ENCODE peak calls at places on chromosomes 11 and 22, in nine cellular contexts. L is SK-N-SH; G is T-helper 1 cell; J is neuronal stem cell; F is NCI-H345; I is endothelial cell; P is kidney; Z is cardiac septum; M is activated CD4-positive, alpha-beta T cell treated with anti-CD3 and anti-CD28 coated beads for 1 hour. R is an unnamed sample.

GRCh38 chr11:33716236-33716635 is 15.6 kb upstream of the C11orf91 start:
- DNase-seq in L (peak; percentile 23), G (no peak), J (no peak), F (no peak), I (no peak), P (no peak), Z (no peak), M (no peak), R (no peak)

GRCh38 chr11:120599816-120600420 is 88.4 kb downstream of the GRIK4 start:
- DNase-seq in L (no peak), G (no peak), J (no peak), F (no peak), I (no peak), P (peak; percentile 26), Z (peak; percentile 55), M (no peak), R (no peak)

GRCh38 chr11:13126430-13126829 is 117.3 kb downstream of the RASSF10 start:
- DNase-seq in L (no peak), G (no peak), J (no peak), F (peak; percentile 13), I (no peak), P (no peak), Z (no peak), M (no peak), R (no peak)

GRCh38 chr22:48923909-48924475 is 903.7 kb downstream of the BRD1 start:
- DNase-seq in L (no peak), G (no peak), J (no peak), F (peak; percentile 24), I (no peak), P (no peak), Z (no peak), M (no peak), R (peak; percentile 59)

GRCh38 chr11:36492724-36493304 is 17.3 kb downstream of the TRAF6 start:
- DNase-seq in L (peak; percentile 46), G (no peak), J (peak; percentile 48), F (peak; percentile 41), I (peak; percentile 25), P (no peak), Z (no peak), M (no peak), R (peak; percentile 42)

GRCh38 chr11:63909621-63910506 is 7.1 kb downstream of the RCOR2 start:
- DNase-seq in L (peak; percentile 94), G (no peak), J (peak; percentile 51), F (no peak), I (no peak), P (no peak), Z (no peak), M (no peak), R (peak; percentile 87)

GRCh38 chr11:5288912-5289525 is 12.7 kb downstream of the OR51B4 start:
- DNase-seq in L (no peak), G (no peak), J (no peak), F (no peak), I (no peak), P (no peak), Z (no peak), M (no peak), R (no peak)

GRCh38 chr11:7570938-7571337 is 57.1 kb downstream of the PPFIBP2 start:
- DNase-seq in L (no peak), G (no peak), J (no peak), F (peak; percentile 17), I (no peak), P (no peak), Z (no peak), M (no peak), R (no peak)

GRCh38 chr22:44396021-44396726 is 83.4 kb upstream of the SHISAL1 start:
- DNase-seq in L (peak; percentile 61), G (no peak), J (no peak), F (no peak), I (peak; percentile 0), P (no peak), Z (peak; percentile 47), M (no peak), R (peak; percentile 0)

GRCh38 chr22:44037519-44038370 is 13.6 kb downstream of the PARVB start:
- DNase-seq in L (no peak), G (no peak), J (no peak), F (no peak), I (no peak), P (no peak), Z (no peak), M (no peak), R (no peak)

GRCh38 chr11:3959015-3959917 is 103.8 kb downstream of the STIM1 start:
- DNase-seq in L (no peak), G (no peak), J (no peak), F (no peak), I (peak; percentile 15), P (no peak), Z (no peak), M (no peak), R (no peak)

GRCh38 chr22:21862386-21863242 is 4.8 kb downstream of the MAPK1 start:
- DNase-seq in L (no peak), G (no peak), J (no peak), F (no peak), I (no peak), P (no peak), Z (no peak), M (no peak), R (no peak)

GRCh38 chr11:95917188-95918036 is 6.5 kb downstream of the MTMR2 start:
- DNase-seq in L (peak; percentile 24), G (no peak), J (no peak), F (peak; percentile 82), I (no peak), P (no peak), Z (no peak), M (no peak), R (no peak)

GRCh38 chr11:122721201-122721963 is 65.9 kb downstream of the UBASH3B start:
- DNase-seq in L (no peak), G (no peak), J (no peak), F (no peak), I (no peak), P (no peak), Z (no peak), M (no peak), R (no peak)

GRCh38 chr11:8693010-8693551 is 10.5 kb downstream of the RPL27A start:
- DNase-seq in L (no peak), G (no peak), J (no peak), F (no peak), I (no peak), P (peak; percentile 62), Z (peak; percentile 33), M (no peak), R (no peak)

GRCh38 chr11:130118636-130119387 is 40.8 kb upstream of the ST14 start:
- DNase-seq in L (no peak), G (no peak), J (no peak), F (no peak), I (no peak), P (no peak), Z (no peak), M (no peak), R (no peak)

GRCh38 chr11:128190312-128190711 is 397.0 kb downstream of the ETS1 start:
- DNase-seq in L (no peak), G (no peak), J (no peak), F (no peak), I (no peak), P (no peak), Z (no peak), M (no peak), R (no peak)

GRCh38 chr11:94175545-94175944 is 46.9 kb downstream of the PANX1 start:
- DNase-seq in L (no peak), G (no peak), J (no peak), F (no peak), I (no peak), P (no peak), Z (no peak), M (no peak), R (no peak)

GRCh38 chr22:17628304-17629166 is at the start of gene ATP6V1E1:
- DNase-seq in L (peak; percentile 95), G (peak; percentile 91), J (peak; percentile 91), F (peak; percentile 92), I (peak; percentile 95), P (peak; percentile 98), Z (peak; percentile 99), M (peak; percentile 90), R (peak; percentile 97)

GRCh38 chr11:31844351-31844750 is 33.2 kb upstream of the PAX6 start:
- DNase-seq in L (no peak), G (no peak), J (no peak), F (no peak), I (no peak), P (no peak), Z (no peak), M (no peak), R (no peak)

GRCh38 chr11:2206291-2206690 is 34.7 kb upstream of the TH start:
- DNase-seq in L (no peak), G (peak; percentile 2), J (no peak), F (no peak), I (peak; percentile 1), P (peak; percentile 54), Z (peak; percentile 63), M (no peak), R (no peak)

GRCh38 chr11:30282289-30282631 is 40.6 kb upstream of the ARL14EP start:
- DNase-seq in L (no peak), G (no peak), J (no peak), F (no peak), I (peak; percentile 10), P (peak; percentile 29), Z (no peak), M (no peak), R (no peak)

GRCh38 chr22:42814215-42814614 is 42.9 kb downstream of the ARFGAP3 start:
- DNase-seq in L (no peak), G (no peak), J (no peak), F (no peak), I (no peak), P (no peak), Z (no peak), M (no peak), R (no peak)

GRCh38 chr22:29313126-29314071 is 2.1 kb downstream of the RASL10A start:
- DNase-seq in L (peak; percentile 86), G (no peak), J (no peak), F (no peak), I (no peak), P (peak; percentile 78), Z (peak; percentile 58), M (no peak), R (peak; percentile 78)

GRCh38 chr11:120013325-120014250 is 124.3 kb downstream of the TRIM29 start:
- DNase-seq in L (peak; percentile 78), G (no peak), J (peak; percentile 54), F (no peak), I (peak; percentile 72), P (no peak), Z (no peak), M (no peak), R (peak; percentile 74)

GRCh38 chr11:63841554-63841953 is 2.6 kb downstream of the MARK2 start:
- DNase-seq in L (no peak), G (no peak), J (no peak), F (peak; percentile 71), I (no peak), P (no peak), Z (no peak), M (no peak), R (peak; percentile 21)

GRCh38 chr11:112962854-112963367 is 1.7 kb downstream of the NCAM1 start:
- DNase-seq in L (peak; percentile 85), G (no peak), J (peak; percentile 65), F (peak; percentile 89), I (peak; percentile 44), P (peak; percentile 79), Z (peak; percentile 88), M (no peak), R (peak; percentile 95)

GRCh38 chr22:37472418-37473006 is 13.7 kb downstream of the MFNG start:
- DNase-seq in L (peak; percentile 75), G (no peak), J (no peak), F (no peak), I (peak; percentile 53), P (peak; percentile 46), Z (no peak), M (peak; percentile 23), R (no peak)

GRCh38 chr11:32448232-32448631 is 12.9 kb upstream of the WT1 start:
- DNase-seq in L (no peak), G (no peak), J (no peak), F (no peak), I (peak; percentile 23), P (no peak), Z (no peak), M (no peak), R (no peak)

GRCh38 chr22:20992056-20992442 is 9.9 kb downstream of the THAP7 start:
- DNase-seq in L (no peak), G (no peak), J (no peak), F (no peak), I (no peak), P (peak; percentile 55), Z (no peak), M (no peak), R (no peak)

GRCh38 chr22:39932166-39932565 is 28.0 kb upstream of the TMA7B start:
- DNase-seq in L (no peak), G (no peak), J (no peak), F (no peak), I (no peak), P (no peak), Z (no peak), M (no peak), R (no peak)